ENCODE peak calls at places on chromosomes 3 and 15, in six cellular contexts. M is stimulated activated CD4-positive, alpha-beta T cell treated with anti-CD3 and anti-CD28 coated beads, Interleukin-12 subunit alpha, Interleukin-12 subunit beta, amount 100 ng/mL, for 48 hours; R is foreskin fibroblast; Q is colonic mucosa; Y is HepG2; X is stimulated activated CD8-positive, alpha-beta memory T cell treated with anti-CD3 and anti-CD28 coated beads, Interleukin-15, amount 100 ng/mL, for 4 hours. K is an unnamed sample.

GRCh38 chr3:45499529-45499928 is 95.0 kb upstream of the LIMD1 start:
- DNase-seq in M (no peak), R (peak), Q (no peak), Y (peak), X (no peak), K (peak)

GRCh38 chr15:62985768-62986167 is 56.8 kb upstream of the TPM1 start:
- DNase-seq in M (no peak), R (peak), Q (no peak), Y (no peak), X (no peak), K (no peak)

GRCh38 chr15:83365370-83365938 is 81.0 kb upstream of the BNC1 start:
- DNase-seq in M (no peak), R (peak), Q (no peak), Y (no peak), X (no peak), K (no peak)

GRCh38 chr3:46186856-46187700 is 21.0 kb downstream of the CCR1 start:
- DNase-seq in M (no peak), R (no peak), Q (no peak), Y (no peak), X (no peak), K (no peak)

GRCh38 chr15:50888054-50888453 is 20.4 kb upstream of the AP4E1 start:
- DNase-seq in M (no peak), R (no peak), Q (no peak), Y (no peak), X (no peak), K (no peak)

GRCh38 chr15:31365655-31366127 is 39.1 kb downstream of the KLF13 start:
- DNase-seq in M (peak), R (peak), Q (peak), Y (no peak), X (peak), K (peak)

GRCh38 chr15:91881551-91882297 is 28.2 kb downstream of the SLCO3A1 start:
- DNase-seq in M (no peak), R (no peak), Q (no peak), Y (no peak), X (no peak), K (no peak)

GRCh38 chr3:149527531-149528343 is 53.2 kb downstream of the TM4SF4 start:
- DNase-seq in M (no peak), R (no peak), Q (no peak), Y (no peak), X (no peak), K (no peak)

GRCh38 chr15:70062321-70062956 is 35.3 kb downstream of the TLE3 start:
- DNase-seq in M (no peak), R (peak), Q (peak), Y (no peak), X (no peak), K (peak)

GRCh38 chr15:31605467-31605931 is 278.9 kb downstream of the KLF13 start:
- DNase-seq in M (no peak), R (peak), Q (no peak), Y (no peak), X (no peak), K (peak)

GRCh38 chr15:41079717-41080116 is 36.4 kb downstream of the INO80 start:
- DNase-seq in M (no peak), R (no peak), Q (no peak), Y (no peak), X (no peak), K (no peak)

GRCh38 chr3:183185696-183186095 is 23.2 kb upstream of the LAMP3 start:
- DNase-seq in M (no peak), R (peak), Q (no peak), Y (no peak), X (no peak), K (peak)

GRCh38 chr3:120559228-120560061 is 36.7 kb upstream of the NDUFB4 start:
- DNase-seq in M (no peak), R (peak), Q (no peak), Y (peak), X (no peak), K (no peak)

GRCh38 chr3:171801738-171802600 is 8.3 kb downstream of the PLD1 start:
- DNase-seq in M (no peak), R (peak), Q (no peak), Y (no peak), X (no peak), K (no peak)

GRCh38 chr3:123113889-123114450 is 47.1 kb downstream of the PDIA5 start:
- DNase-seq in M (no peak), R (no peak), Q (no peak), Y (no peak), X (no peak), K (no peak)

GRCh38 chr3:100245932-100246331 is 14.9 kb upstream of the TBC1D23 start:
- DNase-seq in M (peak), R (peak), Q (no peak), Y (no peak), X (no peak), K (no peak)

GRCh38 chr15:81225161-81225671 is 28.5 kb downstream of the IL16 start:
- DNase-seq in M (no peak), R (no peak), Q (no peak), Y (no peak), X (no peak), K (no peak)

GRCh38 chr3:15476378-15476777 is 45.1 kb downstream of the COLQ start:
- DNase-seq in M (no peak), R (peak), Q (no peak), Y (no peak), X (no peak), K (no peak)

GRCh38 chr3:23275814-23276213 is 72.7 kb downstream of the UBE2E2 start:
- DNase-seq in M (no peak), R (no peak), Q (no peak), Y (no peak), X (no peak), K (no peak)

GRCh38 chr3:182567666-182568065 is 225.6 kb upstream of the ATP11B start:
- DNase-seq in M (no peak), R (no peak), Q (no peak), Y (no peak), X (no peak), K (no peak)

GRCh38 chr3:67526246-67526645 is 128.2 kb downstream of the SUCLG2 start:
- DNase-seq in M (no peak), R (peak), Q (no peak), Y (no peak), X (no peak), K (no peak)

GRCh38 chr3:32448686-32449474 is 53.8 kb downstream of the CMTM6 start:
- DNase-seq in M (no peak), R (no peak), Q (no peak), Y (no peak), X (no peak), K (no peak)

GRCh38 chr3:133130168-133130567 is 92.0 kb downstream of the TMEM108 start:
- DNase-seq in M (no peak), R (peak), Q (no peak), Y (no peak), X (no peak), K (no peak)

GRCh38 chr3:186790261-186790981 is 7.0 kb downstream of the EIF4A2 start:
- DNase-seq in M (no peak), R (peak), Q (no peak), Y (peak), X (no peak), K (no peak)

GRCh38 chr3:187352581-187353575 is 15.3 kb upstream of the RTP4 start:
- DNase-seq in M (no peak), R (peak), Q (peak), Y (no peak), X (no peak), K (peak)

GRCh38 chr3:46690798-46691197 is 2.7 kb downstream of the ALS2CL start:
- DNase-seq in M (no peak), R (no peak), Q (peak), Y (no peak), X (no peak), K (peak)

GRCh38 chr3:52896613-52897012 is 735 bp downstream of the STIMATE start:
- DNase-seq in M (no peak), R (no peak), Q (no peak), Y (no peak), X (no peak), K (no peak)

GRCh38 chr3:133803474-133803873 is 2.1 kb upstream of the SRPRB start:
- DNase-seq in M (no peak), R (no peak), Q (no peak), Y (no peak), X (no peak), K (no peak)

GRCh38 chr3:4837405-4837804 is 141.8 kb upstream of the BHLHE40 start:
- DNase-seq in M (no peak), R (no peak), Q (no peak), Y (no peak), X (no peak), K (no peak)

GRCh38 chr15:61798631-61799030 is 261.6 kb downstream of the VPS13C start:
- DNase-seq in M (no peak), R (no peak), Q (no peak), Y (no peak), X (no peak), K (no peak)

GRCh38 chr3:42161050-42161935 is 70.1 kb downstream of the TRAK1 start:
- DNase-seq in M (no peak), R (peak), Q (peak), Y (peak), X (no peak), K (no peak)

GRCh38 chr3:188571531-188572115 is 417.7 kb downstream of the LPP start:
- DNase-seq in M (no peak), R (peak), Q (no peak), Y (no peak), X (no peak), K (no peak)

GRCh38 chr3:20861454-20861853 is 675.4 kb upstream of the SGO1 start:
- DNase-seq in M (no peak), R (no peak), Q (no peak), Y (peak), X (no peak), K (no peak)

GRCh38 chr3:73029321-73029796 is 32.1 kb upstream of the EBLN2 start:
- DNase-seq in M (no peak), R (peak), Q (no peak), Y (peak), X (no peak), K (no peak)

GRCh38 chr15:67144609-67145306 is 79.4 kb downstream of the SMAD3 start:
- DNase-seq in M (no peak), R (peak), Q (no peak), Y (no peak), X (no peak), K (no peak)

K was measured in small intestine.